ENCODE peak calls at places on chromosomes 4 and X, in nine cellular contexts. P, G, U, Z, N, Q, K, V and O are unnamed samples.

GRCh38 chrX:72028701-72029470 is 102.8 kb downstream of the RTL5 start:
- DNase-seq in P (peak), G (no peak), U (no peak), Z (no peak), N (no peak), Q (no peak), K (no peak), V (no peak), O (no peak)

GRCh38 chr4:41957634-41958033 is 22.4 kb downstream of the TMEM33 start:
- DNase-seq in P (no peak), G (peak), U (peak), Z (peak), N (peak), Q (peak), K (peak), V (peak), O (peak)

GRCh38 chr4:116480486-116480990 is 604.8 kb downstream of the TRAM1L1 start:
- DNase-seq in P (no peak), G (no peak), U (no peak), Z (no peak), N (no peak), Q (peak), K (no peak), V (no peak), O (no peak)

GRCh38 chrX:42128587-42128986 is 205.2 kb upstream of the CASK start:
- DNase-seq in P (no peak), G (no peak), U (no peak), Z (no peak), N (no peak), Q (no peak), K (no peak), V (no peak), O (no peak)

GRCh38 chr4:98745372-98745771 is 87.0 kb upstream of the TSPAN5 start:
- DNase-seq in P (no peak), G (peak), U (peak), Z (no peak), N (peak), Q (peak), K (peak), V (peak), O (no peak)

GRCh38 chr4:77538144-77538543 is 67.5 kb upstream of the CXCL13 start:
- DNase-seq in P (no peak), G (peak), U (no peak), Z (peak), N (peak), Q (no peak), K (peak), V (peak), O (peak)

GRCh38 chr4:140996757-140997156 is 136.5 kb downstream of the RNF150 start:
- DNase-seq in P (no peak), G (no peak), U (no peak), Z (no peak), N (peak), Q (peak), K (peak), V (peak), O (no peak)

GRCh38 chr4:793941-794621 is 31.8 kb downstream of the CPLX1 start:
- DNase-seq in P (no peak), G (no peak), U (no peak), Z (no peak), N (no peak), Q (no peak), K (peak), V (no peak), O (no peak)

GRCh38 chr4:89067407-89067806 is 10.4 kb upstream of the FAM13A start:
- DNase-seq in P (no peak), G (no peak), U (no peak), Z (no peak), N (peak), Q (peak), K (no peak), V (no peak), O (no peak)

GRCh38 chr4:19711871-19712270 is 539.8 kb upstream of the SLIT2 start:
- DNase-seq in P (no peak), G (no peak), U (no peak), Z (no peak), N (peak), Q (no peak), K (peak), V (peak), O (no peak)

GRCh38 chrX:96721398-96721797 is 36.8 kb downstream of the DIAPH2 start:
- DNase-seq in P (no peak), G (no peak), U (no peak), Z (no peak), N (no peak), Q (no peak), K (peak), V (peak), O (peak)

GRCh38 chrX:48083212-48083611 is 11.8 kb upstream of the ZNF630 start:
- DNase-seq in P (peak), G (peak), U (peak), Z (peak), N (peak), Q (peak), K (peak), V (peak), O (peak)

GRCh38 chr4:101981756-101982155 is 191.2 kb downstream of the BANK1 start:
- DNase-seq in P (no peak), G (no peak), U (no peak), Z (peak), N (no peak), Q (peak), K (no peak), V (no peak), O (no peak)

GRCh38 chrX:122188751-122189150 is 995.3 kb upstream of the GRIA3 start:
- DNase-seq in P (no peak), G (no peak), U (no peak), Z (no peak), N (peak), Q (no peak), K (no peak), V (no peak), O (no peak)

GRCh38 chr4:142366821-142367220 is 479.3 kb downstream of the INPP4B start:
- DNase-seq in P (no peak), G (no peak), U (no peak), Z (no peak), N (no peak), Q (peak), K (no peak), V (peak), O (no peak)

GRCh38 chr4:186033027-186033426 is 35.9 kb upstream of the TLR3 start:
- DNase-seq in P (no peak), G (no peak), U (no peak), Z (no peak), N (no peak), Q (no peak), K (no peak), V (no peak), O (no peak)

GRCh38 chrX:18961686-18962085 is 22.2 kb downstream of the PHKA2 start:
- DNase-seq in P (no peak), G (no peak), U (no peak), Z (no peak), N (peak), Q (no peak), K (peak), V (peak), O (no peak)

GRCh38 chr4:128686810-128687209 is 122.7 kb upstream of the JADE1 start:
- DNase-seq in P (no peak), G (no peak), U (no peak), Z (no peak), N (no peak), Q (no peak), K (peak), V (no peak), O (no peak)

GRCh38 chr4:66647468-66647867 is 897.8 kb downstream of the CENPC start:
- DNase-seq in P (no peak), G (no peak), U (no peak), Z (no peak), N (no peak), Q (no peak), K (no peak), V (no peak), O (no peak)

GRCh38 chr4:20394471-20394870 is 142.8 kb downstream of the SLIT2 start:
- DNase-seq in P (no peak), G (no peak), U (no peak), Z (no peak), N (no peak), Q (no peak), K (no peak), V (no peak), O (no peak)

GRCh38 chrX:53281321-53281822 is at the start of gene IQSEC2:
- DNase-seq in P (peak), G (peak), U (peak), Z (peak), N (peak), Q (peak), K (peak), V (peak), O (no peak)

GRCh38 chrX:154486052-154486395 is 391 bp downstream of the UBL4A start:
- DNase-seq in P (no peak), G (no peak), U (no peak), Z (no peak), N (peak), Q (peak), K (no peak), V (no peak), O (peak)

GRCh38 chrX:154485150-154486051 is 1.0 kb downstream of the UBL4A start:
- DNase-seq in P (no peak), G (no peak), U (peak), Z (no peak), N (no peak), Q (peak), K (no peak), V (no peak), O (no peak)

GRCh38 chrX:154482786-154483185 is 3.6 kb downstream of the UBL4A start:
- DNase-seq in P (peak), G (no peak), U (peak), Z (no peak), N (no peak), Q (no peak), K (no peak), V (no peak), O (no peak)

GRCh38 chrX:154483325-154483724 is 3.1 kb downstream of the UBL4A start:
- DNase-seq in P (peak), G (no peak), U (no peak), Z (no peak), N (no peak), Q (no peak), K (no peak), V (no peak), O (no peak)

DNA sequence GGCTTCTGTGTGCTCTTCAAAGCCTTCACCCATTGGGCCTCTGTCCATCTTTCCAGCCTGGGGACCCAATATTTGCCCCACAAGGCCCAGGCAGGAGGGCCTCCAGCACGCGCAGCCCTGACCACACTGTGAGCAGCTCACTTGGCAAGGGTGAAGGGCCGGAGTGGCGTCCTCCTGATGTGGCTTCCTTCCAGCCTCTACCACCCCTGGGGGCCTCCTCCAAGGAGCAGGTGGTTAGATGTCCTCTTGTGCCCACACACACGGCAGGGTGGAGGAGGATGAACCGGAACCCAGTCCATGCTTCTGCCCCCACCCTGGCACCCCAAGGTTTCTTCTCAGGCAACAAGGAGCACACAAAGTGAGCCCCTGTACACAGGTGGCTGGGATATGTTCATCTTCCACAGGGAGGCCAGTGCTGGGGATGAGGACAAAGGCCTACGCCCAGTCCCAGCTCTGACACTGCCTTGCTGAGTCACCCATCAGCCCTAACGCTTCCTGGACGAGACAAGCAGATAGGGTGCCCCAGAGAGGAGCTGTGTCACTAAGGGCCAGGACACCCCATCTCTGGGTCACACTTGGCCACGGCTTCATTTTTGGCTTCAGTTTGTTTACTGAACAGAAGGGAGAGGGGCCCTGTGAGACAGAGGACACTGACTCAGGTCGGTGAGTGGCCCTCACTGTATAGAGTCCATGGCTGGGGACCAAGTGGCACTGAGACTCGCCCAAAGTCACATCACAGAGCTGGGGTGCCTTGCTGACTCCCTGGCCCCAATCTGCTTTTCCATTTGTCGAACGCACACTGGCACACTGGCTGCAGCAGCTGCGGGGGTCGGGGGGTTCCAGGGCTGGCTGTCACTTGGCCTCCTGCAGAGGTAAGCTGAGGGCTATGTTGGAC is 1.9 kb downstream of the UBL4A start:
- DNase-seq in P (no peak), G (peak), U (peak), Z (no peak), N (peak), Q (no peak), K (no peak), V (no peak), O (no peak)
- H3K4me2 ChIP-seq in P (no peak), G (peak), U (peak), Z (peak), N (no peak), Q (no peak), K (no peak), V (no peak), O (no peak)

GRCh38 chr4:125319311-125319710 is 4.6 kb downstream of the FAT4 start:
- DNase-seq in P (no peak), G (no peak), U (no peak), Z (no peak), N (peak), Q (no peak), K (peak), V (no peak), O (no peak)

GRCh38 chr4:125322363-125322730 is 7.6 kb downstream of the FAT4 start:
- DNase-seq in P (no peak), G (no peak), U (no peak), Z (no peak), N (peak), Q (no peak), K (peak), V (peak), O (no peak)

GRCh38 chr4:125323547-125324100 is 8.9 kb downstream of the FAT4 start:
- DNase-seq in P (no peak), G (peak), U (no peak), Z (no peak), N (peak), Q (peak), K (peak), V (peak), O (no peak)

GRCh38 chr4:125325733-125326132 is 11.0 kb downstream of the FAT4 start:
- DNase-seq in P (no peak), G (no peak), U (no peak), Z (no peak), N (no peak), Q (no peak), K (no peak), V (no peak), O (no peak)

GRCh38 chr4:125321709-125322362 is 7.1 kb downstream of the FAT4 start:
- DNase-seq in P (no peak), G (no peak), U (no peak), Z (no peak), N (peak), Q (no peak), K (peak), V (peak), O (no peak)
- H3K4me2 ChIP-seq in P (peak), G (peak), U (no peak), Z (no peak), N (peak), Q (no peak), K (peak), V (peak), O (no peak)

GRCh38 chrX:21151051-21151450 is 223.2 kb upstream of the CNKSR2 start:
- DNase-seq in P (no peak), G (no peak), U (no peak), Z (no peak), N (no peak), Q (no peak), K (no peak), V (no peak), O (no peak)

GRCh38 chrX:21150208-21150607 is 224.0 kb upstream of the CNKSR2 start:
- DNase-seq in P (no peak), G (no peak), U (no peak), Z (no peak), N (no peak), Q (no peak), K (no peak), V (no peak), O (no peak)

GRCh38 chrX:21153033-21153432 is 221.2 kb upstream of the CNKSR2 start:
- DNase-seq in P (no peak), G (no peak), U (no peak), Z (no peak), N (no peak), Q (no peak), K (no peak), V (no peak), O (no peak)

GRCh38 chrX:21158678-21159077 is 215.5 kb upstream of the CNKSR2 start:
- DNase-seq in P (no peak), G (no peak), U (no peak), Z (no peak), N (no peak), Q (peak), K (no peak), V (no peak), O (no peak)

GRCh38 chrX:21153503-21153902 is 220.7 kb upstream of the CNKSR2 start:
- DNase-seq in P (no peak), G (peak), U (no peak), Z (no peak), N (peak), Q (peak), K (peak), V (peak), O (no peak)
- H3K4me2 ChIP-seq in P (no peak), G (peak), U (no peak), Z (no peak), N (peak), Q (no peak), K (no peak), V (no peak), O (no peak)

DNA sequence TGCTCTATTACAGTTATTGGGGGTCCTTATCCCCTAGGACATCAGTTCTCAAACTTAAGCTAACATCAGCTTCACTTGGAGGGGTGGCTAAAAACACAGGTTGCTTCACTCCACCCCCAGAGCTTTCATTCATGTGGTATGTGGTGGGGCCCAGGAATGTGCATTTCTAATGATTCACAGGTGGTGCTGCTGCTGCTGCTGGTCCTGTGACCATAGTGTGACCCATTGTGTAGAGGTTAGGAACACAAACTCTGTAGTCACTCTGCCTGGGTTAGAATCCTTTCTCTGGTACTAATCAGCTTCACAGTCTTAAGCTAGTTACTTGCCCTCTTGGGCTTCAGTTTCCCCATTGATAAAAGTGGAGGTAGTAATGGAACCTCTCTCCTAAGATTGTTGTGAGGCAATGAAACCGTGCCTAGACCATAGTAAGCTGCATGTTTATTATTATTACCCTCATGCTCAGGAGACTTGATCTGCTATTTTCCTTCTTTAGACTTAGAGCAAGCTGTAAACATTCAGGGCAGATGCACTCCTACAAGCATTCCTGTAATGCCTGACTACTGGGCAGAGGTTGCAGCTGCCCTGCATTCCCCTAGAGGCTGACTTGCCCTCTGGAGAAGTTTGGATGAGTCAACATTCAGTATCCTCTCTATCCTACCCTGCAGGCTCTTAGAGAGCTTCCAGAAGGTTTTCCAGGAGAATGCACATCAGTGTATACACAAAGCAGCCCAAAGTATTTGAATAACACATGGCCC is 94.1 kb upstream of the ACSL4 start:
- DNase-seq in P (no peak), G (peak), U (no peak), Z (no peak), N (peak), Q (peak), K (peak), V (peak), O (no peak)
- H3K4me2 ChIP-seq in P (no peak), G (peak), U (no peak), Z (peak), N (peak), Q (no peak), K (peak), V (no peak), O (no peak)

DNA sequence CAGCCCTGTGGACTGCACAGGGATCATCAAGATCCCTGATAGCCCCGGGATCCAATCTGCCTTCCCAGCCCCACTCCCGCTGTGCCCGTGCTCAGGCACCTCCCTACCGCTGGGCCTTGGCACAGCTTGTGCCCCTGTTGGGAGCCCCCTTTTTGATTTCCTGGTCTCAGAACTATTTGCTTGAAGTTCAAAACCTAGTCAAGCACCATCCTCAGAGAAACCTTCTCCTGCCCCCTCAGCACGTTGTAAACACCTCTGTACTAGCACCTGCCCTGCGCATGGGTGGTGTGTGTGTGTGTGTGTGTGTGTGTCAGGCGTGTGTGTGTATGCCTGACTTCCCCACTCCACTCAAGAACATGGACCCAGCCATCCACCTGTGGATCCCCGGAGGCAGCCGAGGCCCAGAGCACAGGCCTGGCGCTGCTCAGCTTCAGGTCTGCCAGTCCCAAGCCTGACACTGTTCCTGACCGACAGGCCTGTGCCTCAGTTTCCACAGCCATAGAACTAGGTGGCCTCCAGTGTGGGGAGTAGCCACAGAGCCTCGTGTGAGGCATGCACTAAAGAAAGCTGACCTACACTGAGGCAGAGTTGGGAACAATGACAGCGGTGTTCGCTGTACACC is 65.5 kb downstream of the ADRA2C start:
- DNase-seq in P (no peak), G (no peak), U (no peak), Z (no peak), N (no peak), Q (no peak), K (no peak), V (no peak), O (no peak)
- H3K4me2 ChIP-seq in P (no peak), G (no peak), U (no peak), Z (no peak), N (no peak), Q (no peak), K (no peak), V (no peak), O (no peak)

GRCh38 chr4:153683763-153684181 is 308 bp upstream of the TLR2 start:
- DNase-seq in P (no peak), G (no peak), U (no peak), Z (no peak), N (no peak), Q (peak), K (no peak), V (no peak), O (no peak)
- H3K4me2 ChIP-seq in P (peak), G (peak), U (no peak), Z (no peak), N (peak), Q (peak), K (peak), V (peak), O (peak)